ENCODE peak calls at places on chromosomes 11 and 22, in four cellular contexts. W, H, S and Q are unnamed samples.

GRCh38 chr22:38153821-38154562 is 27.6 kb downstream of the PLA2G6 start:
- DNase-seq in W (no peak), H (no peak), S (no peak), Q (no peak)

GRCh38 chr11:122293298-122294023 is 177.4 kb upstream of the BLID start:
- DNase-seq in W (peak; percentile 20), H (no peak), S (peak; percentile 54), Q (peak; percentile 56)

GRCh38 chr22:32579533-32580220 is 105.1 kb downstream of the FBXO7 start:
- DNase-seq in W (peak; percentile 43), H (no peak), S (peak; percentile 95), Q (peak; percentile 63)

GRCh38 chr22:38348751-38349496 is 31.7 kb upstream of the CSNK1E start:
- DNase-seq in W (no peak), H (no peak), S (no peak), Q (no peak)

GRCh38 chr22:36328635-36329216 is 59.0 kb downstream of the MYH9 start:
- DNase-seq in W (peak; percentile 93), H (peak; percentile 70), S (peak; percentile 90), Q (peak; percentile 86)

GRCh38 chr22:50139843-50140415 is 30.6 kb upstream of the PANX2 start:
- DNase-seq in W (no peak), H (no peak), S (no peak), Q (no peak)

GRCh38 chr11:77082838-77083552 is 16.2 kb downstream of the CAPN5 start:
- DNase-seq in W (peak; percentile 48), H (no peak), S (peak; percentile 26), Q (peak; percentile 71)

GRCh38 chr11:103624708-103625623 is 411.5 kb upstream of the DDI1 start:
- DNase-seq in W (peak; percentile 99), H (peak; percentile 91), S (peak; percentile 92), Q (peak; percentile 92)

GRCh38 chr22:43600265-43600664 is 188.5 kb downstream of the MPPED1 start:
- DNase-seq in W (no peak), H (no peak), S (no peak), Q (no peak)

GRCh38 chr22:36546092-36546804 is 17.3 kb upstream of the EIF3D start:
- DNase-seq in W (peak; percentile 63), H (no peak), S (peak; percentile 63), Q (peak; percentile 64)

GRCh38 chr11:125303186-125303585 is 138.6 kb downstream of the PKNOX2 start:
- DNase-seq in W (no peak), H (no peak), S (no peak), Q (no peak)

GRCh38 chr22:38122616-38123015 is 12.1 kb upstream of the BAIAP2L2 start:
- DNase-seq in W (no peak), H (no peak), S (no peak), Q (no peak)

GRCh38 chr11:693887-694562 is 997 bp downstream of the DEAF1 start:
- DNase-seq in W (no peak), H (no peak), S (no peak), Q (no peak)

GRCh38 chr11:71582309-71582895 is at the start of gene KRTAP5-11:
- DNase-seq in W (no peak), H (no peak), S (no peak), Q (no peak)

GRCh38 chr11:67409261-67409666 is 5.4 kb downstream of the TBC1D10C start:
- DNase-seq in W (no peak), H (no peak), S (no peak), Q (no peak)

GRCh38 chr11:63888170-63889086 is 28.5 kb downstream of the RCOR2 start:
- DNase-seq in W (peak; percentile 78), H (no peak), S (peak; percentile 38), Q (peak; percentile 74)

GRCh38 chr11:85483861-85484260 is 143.3 kb downstream of the DLG2 start:
- DNase-seq in W (peak; percentile 30), H (no peak), S (peak; percentile 34), Q (peak; percentile 32)

GRCh38 chr11:134655189-134655937 is 243.3 kb upstream of the B3GAT1 start:
- DNase-seq in W (no peak), H (no peak), S (no peak), Q (no peak)

GRCh38 chr22:29208879-29209623 is 3.4 kb downstream of the EMID1 start:
- DNase-seq in W (no peak), H (no peak), S (no peak), Q (no peak)

GRCh38 chr22:36478966-36479365 is 2.5 kb downstream of the TXN2 start:
- DNase-seq in W (no peak), H (no peak), S (no peak), Q (no peak)

GRCh38 chr11:95705485-95706124 is 84.0 kb downstream of the FAM76B start:
- DNase-seq in W (peak; percentile 88), H (peak; percentile 54), S (peak; percentile 91), Q (peak; percentile 95)

GRCh38 chr11:845872-846271 is 3.2 kb downstream of the TSPAN4 start:
- DNase-seq in W (no peak), H (no peak), S (peak; percentile 43), Q (peak; percentile 69)

GRCh38 chr11:77407613-77408012 is 66.3 kb downstream of the PAK1 start:
- DNase-seq in W (peak; percentile 93), H (peak; percentile 62), S (peak; percentile 83), Q (peak; percentile 94)

GRCh38 chr22:35995772-35996171 is 32.9 kb downstream of the RBFOX2 start:
- DNase-seq in W (peak; percentile 98), H (peak; percentile 71), S (peak; percentile 99), Q (peak; percentile 95)

GRCh38 chr11:35953081-35953480 is 9.2 kb downstream of the LDLRAD3 start:
- DNase-seq in W (no peak), H (no peak), S (no peak), Q (no peak)

GRCh38 chr11:79314906-79315689 is 125.7 kb downstream of the TENM4 start:
- DNase-seq in W (peak; percentile 30), H (no peak), S (peak; percentile 34), Q (no peak)

GRCh38 chr22:23014250-23014649 is 56.1 kb upstream of the GNAZ start:
- DNase-seq in W (no peak), H (no peak), S (no peak), Q (no peak)

GRCh38 chr22:24954114-24954463 is 1.6 kb downstream of the KIAA1671 start:
- DNase-seq in W (no peak), H (no peak), S (no peak), Q (no peak)

GRCh38 chr11:23311986-23312940 is 452.0 kb upstream of the CCDC179 start:
- DNase-seq in W (peak; percentile 49), H (peak; percentile 56), S (peak; percentile 28), Q (peak; percentile 57)

GRCh38 chr11:27028653-27029052 is 12.0 kb upstream of the BBOX1 start:
- DNase-seq in W (peak; percentile 62), H (no peak), S (peak; percentile 65), Q (no peak)

GRCh38 chr11:6200975-6201374 is 2.0 kb downstream of the OR52W1 start:
- DNase-seq in W (no peak), H (no peak), S (peak; percentile 20), Q (no peak)

GRCh38 chr11:134999490-135000066 is 587.5 kb upstream of the B3GAT1 start:
- DNase-seq in W (no peak), H (no peak), S (no peak), Q (no peak)

GRCh38 chr22:43310311-43310710 is 32.9 kb downstream of the SCUBE1 start:
- DNase-seq in W (no peak), H (no peak), S (no peak), Q (no peak)

GRCh38 chr11:43830928-43831440 is 49.6 kb upstream of the ALKBH3 start:
- DNase-seq in W (peak; percentile 100), H (peak; percentile 100), S (peak; percentile 99), Q (peak; percentile 98)

GRCh38 chr11:1231396-1232327 is 8.8 kb downstream of the MUC5B start:
- DNase-seq in W (no peak), H (no peak), S (no peak), Q (no peak)

GRCh38 chr11:68825603-68826002 is 16.1 kb downstream of the CPT1A start:
- DNase-seq in W (no peak), H (no peak), S (no peak), Q (no peak)

GRCh38 chr11:36398261-36398953 is 102.3 kb downstream of the PRR5L start:
- DNase-seq in W (no peak), H (no peak), S (no peak), Q (no peak)